ENCODE peak calls at places on chromosomes 16 and 17, in eight cellular contexts. Q is CD8-positive, alpha-beta memory T cell; Z is aorta; E is heart right ventricle; F is endodermal cell; K is breast epithelium; U is ovary; P is endothelial cell of umbilical vein. V is an unnamed sample.
A peak's percentile ranks its signal among the peaks of the same experiment; 100 is the strongest.

GRCh38 chr17:56820207-56820606 is 13.5 kb downstream of the C17orf67 start:
- DNase-seq in U (no peak), Z (no peak), F (no peak), Q (no peak), K (no peak), P (no peak), E (no peak), V (no peak)

GRCh38 chr16:27245276-27246231 is 23.0 kb downstream of the NSMCE1 start:
- DNase-seq in U (peak; percentile 67), Q (no peak), F (peak; percentile 22), E (no peak), Z (peak; percentile 81), P (no peak), K (no peak), V (no peak)

GRCh38 chr16:66580605-66581209 is 1.4 kb downstream of the CMTM2 start:
- DNase-seq in K (no peak), U (no peak), E (no peak), P (no peak), Q (no peak), Z (no peak), F (no peak), V (peak; percentile 24)

GRCh38 chr16:27341549-27341948 is 27.8 kb downstream of the IL4R start:
- DNase-seq in P (no peak), Q (no peak), Z (no peak), E (no peak), F (no peak), K (no peak), U (no peak), V (no peak)

GRCh38 chr17:73638556-73638955 is 5.7 kb downstream of the SDK2 start:
- DNase-seq in K (no peak), U (no peak), Z (no peak), Q (no peak), P (no peak), F (no peak), E (no peak), V (no peak)

GRCh38 chr17:45338023-45338781 is 21.4 kb upstream of the MAP3K14 start:
- DNase-seq in U (no peak), Q (no peak), Z (peak; percentile 69), F (no peak), E (peak; percentile 38), K (peak; percentile 45), P (peak; percentile 87), V (peak; percentile 17)

GRCh38 chr17:1275962-1276736 is 3.3 kb upstream of the TRARG1 start:
- DNase-seq in Q (peak; percentile 66), F (peak; percentile 96), U (peak; percentile 70), Z (peak; percentile 79), K (peak; percentile 61), P (peak; percentile 30), E (peak; percentile 76), V (no peak)

GRCh38 chr17:35460354-35460851 is 11.8 kb upstream of the SLFN13 start:
- DNase-seq in P (no peak), F (peak; percentile 97), Z (peak; percentile 49), U (peak; percentile 18), K (peak; percentile 61), E (peak; percentile 23), Q (peak; percentile 73), V (no peak)

GRCh38 chr17:64160378-64160777 is 30.4 kb upstream of the ERN1 start:
- DNase-seq in Z (no peak), F (peak; percentile 35), U (no peak), E (no peak), P (no peak), K (no peak), Q (no peak), V (no peak)

GRCh38 chr16:31767267-31767666 is 106.3 kb upstream of the ZNF267 start:
- DNase-seq in P (no peak), U (no peak), K (no peak), Q (no peak), F (no peak), E (no peak), Z (no peak), V (no peak)

GRCh38 chr16:31764103-31764502 is 109.5 kb upstream of the ZNF267 start:
- DNase-seq in K (no peak), Q (no peak), U (no peak), Z (no peak), F (no peak), E (no peak), P (no peak), V (no peak)
- H3K9me3 ChIP-seq in K (peaks cover 88% of the 10 kb centered on the region), Q (peaks cover 49% of the 10 kb centered on the region), U (peaks cover 12% of the 10 kb centered on the region), Z (peaks cover 36% of the 10 kb centered on the region), F (peaks cover 84% of the 10 kb centered on the region), E (peaks cover 33% of the 10 kb centered on the region), P (peaks cover 11% of the 10 kb centered on the region), V (peaks cover 42% of the 10 kb centered on the region)

GRCh38 chr17:42203354-42203753 is 9.1 kb upstream of the GHDC start:
- DNase-seq in U (no peak), E (no peak), Z (no peak), Q (no peak), P (no peak), K (no peak), F (no peak), V (no peak)
- H3K36me3 ChIP-seq in U (no peaks in the 10 kb centered on the region), E (no peaks in the 10 kb centered on the region), Z (peaks cover 2% of the 10 kb centered on the region), Q (peaks cover 41% of the 10 kb centered on the region), P (peaks cover 20% of the 10 kb centered on the region), K (no peaks in the 10 kb centered on the region), F (peaks cover 71% of the 10 kb centered on the region), V (peaks cover 58% of the 10 kb centered on the region)

GRCh38 chr16:84107921-84108320 is 8.8 kb downstream of the MBTPS1 start:
- DNase-seq in P (no peak), Z (no peak), K (no peak), Q (no peak), U (no peak), E (no peak), F (no peak), V (no peak)

GRCh38 chr16:84109598-84110325 is 7.0 kb downstream of the MBTPS1 start:
- DNase-seq in U (no peak), P (no peak), Q (no peak), F (no peak), K (no peak), Z (no peak), E (no peak), V (peak; percentile 35)

GRCh38 chr16:84111481-84111880 is 5.3 kb downstream of the MBTPS1 start:
- DNase-seq in Z (no peak), Q (no peak), U (no peak), P (no peak), F (no peak), E (no peak), K (no peak), V (no peak)

GRCh38 chr16:84105948-84106740 is 10.6 kb downstream of the MBTPS1 start:
- DNase-seq in K (no peak), Z (no peak), P (no peak), E (no peak), F (no peak), Q (no peak), U (no peak), V (no peak)

GRCh38 chr16:84110527-84110926 is 6.2 kb downstream of the MBTPS1 start:
- DNase-seq in E (no peak), K (no peak), U (no peak), Q (no peak), P (no peak), Z (no peak), F (no peak), V (no peak)
- H3K9me3 ChIP-seq in E (no peaks in the 10 kb centered on the region), K (no peaks in the 10 kb centered on the region), U (no peaks in the 10 kb centered on the region), Q (no peaks in the 10 kb centered on the region), P (no peaks in the 10 kb centered on the region), Z (no peaks in the 10 kb centered on the region), F (no peaks in the 10 kb centered on the region), V (no peaks in the 10 kb centered on the region)

GRCh38 chr17:49012893-49013255 is 15.7 kb downstream of the IGF2BP1 start:
- DNase-seq in P (no peak), Z (no peak), Q (no peak), E (no peak), U (no peak), K (no peak), F (no peak), V (no peak)

GRCh38 chr17:49015924-49016774 is 19.0 kb downstream of the IGF2BP1 start:
- DNase-seq in Z (no peak), F (peak; percentile 43), Q (no peak), E (no peak), P (peak; percentile 47), U (no peak), K (no peak), V (no peak)

GRCh38 chr17:49016775-49017463 is 19.7 kb downstream of the IGF2BP1 start:
- DNase-seq in U (no peak), Z (peak; percentile 71), K (no peak), Q (no peak), F (peak; percentile 59), P (peak; percentile 94), E (no peak), V (no peak)

GRCh38 chr17:49015179-49015923 is 18.2 kb downstream of the IGF2BP1 start:
- DNase-seq in K (no peak), E (no peak), F (peak; percentile 43), U (no peak), Z (no peak), P (no peak), Q (no peak), V (no peak)

DNA sequence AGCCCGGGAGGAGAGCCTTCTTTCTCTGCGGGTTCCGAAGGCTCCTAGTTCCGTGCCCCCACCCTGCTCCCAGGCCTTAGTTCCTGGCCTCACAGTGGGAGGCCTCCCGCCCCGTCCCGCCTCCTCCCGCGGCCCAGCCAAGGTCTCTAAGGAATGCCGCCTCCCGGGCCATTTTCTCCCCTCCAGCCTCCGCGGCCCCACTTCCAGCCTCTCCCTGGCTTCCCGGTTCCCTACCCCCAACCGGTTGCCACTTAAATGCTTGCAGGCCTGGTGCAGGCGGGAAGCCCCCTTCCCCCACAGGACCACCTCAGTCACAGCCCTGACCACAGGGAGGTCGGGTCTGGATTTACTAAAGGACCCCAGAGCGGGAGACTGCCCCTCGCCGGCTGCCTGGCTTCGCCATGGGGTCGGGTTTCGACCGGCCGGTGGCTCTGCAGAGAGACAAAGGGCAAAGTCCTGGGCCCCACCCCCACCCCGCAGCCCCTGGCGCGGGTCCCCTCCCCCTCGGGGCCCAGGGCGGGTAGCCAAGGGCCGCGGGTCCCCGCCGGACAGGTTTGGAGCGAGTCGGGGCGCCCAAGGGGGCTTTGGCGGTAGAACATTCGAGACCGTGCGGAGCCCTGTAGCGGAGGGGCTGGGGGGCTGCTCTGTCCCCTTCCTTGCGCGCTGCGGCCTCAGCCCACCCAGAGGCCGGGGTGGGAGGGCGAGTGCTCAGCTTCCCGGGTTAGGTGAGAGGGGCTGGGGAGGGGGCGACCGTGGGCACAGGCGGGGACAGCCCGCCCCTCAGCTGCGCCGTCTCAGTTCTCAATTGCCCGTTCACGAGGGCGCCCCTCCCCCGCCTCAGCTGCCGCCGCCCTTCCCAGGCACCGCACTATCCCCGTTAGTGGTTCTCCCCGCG is 16.4 kb downstream of the IGF2BP1 start:
- DNase-seq in U (no peak), K (no peak), Q (no peak), P (no peak), F (peak; percentile 97), E (no peak), Z (no peak), V (no peak)
- H3K36me3 ChIP-seq in U (no peaks in the 10 kb centered on the region), K (no peaks in the 10 kb centered on the region), Q (no peaks in the 10 kb centered on the region), P (no peaks in the 10 kb centered on the region), F (peaks cover 51% of the 10 kb centered on the region), E (no peaks in the 10 kb centered on the region), Z (no peaks in the 10 kb centered on the region), V (no peaks in the 10 kb centered on the region)

DNA sequence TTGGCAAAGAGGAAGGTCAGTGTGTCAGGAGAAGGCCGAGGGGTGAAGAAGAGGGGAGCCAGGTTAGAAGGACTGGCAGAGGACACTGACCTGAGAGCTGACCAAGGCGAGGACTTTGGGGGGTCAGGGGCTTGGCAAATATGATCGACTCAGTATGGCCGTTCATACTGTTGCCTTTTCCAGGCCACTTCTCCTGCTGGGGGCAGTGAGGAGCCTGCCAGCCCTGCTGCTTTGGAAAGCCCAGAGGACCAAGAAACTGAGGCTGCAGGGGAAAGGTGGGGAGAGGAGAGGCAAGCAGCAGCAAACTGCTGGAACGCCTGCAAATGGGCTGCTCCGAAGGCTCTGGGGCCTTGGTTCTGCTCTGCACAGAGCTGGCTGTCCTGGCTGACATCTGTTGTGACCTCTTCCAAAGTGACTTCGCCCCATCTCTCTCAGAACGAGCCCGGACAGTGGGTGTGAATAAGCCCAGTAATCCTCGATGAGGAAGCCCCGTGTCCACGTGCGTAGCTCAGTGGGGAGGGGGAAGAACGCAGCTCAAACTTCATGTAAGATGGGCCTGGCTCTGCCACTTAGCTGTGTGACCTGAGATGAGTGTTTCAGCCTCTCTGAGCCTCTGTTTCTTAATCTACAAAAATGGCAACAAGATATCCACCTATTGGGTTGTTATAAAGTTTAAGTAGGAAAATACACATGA is 111.3 kb downstream of the SALL1 start:
- DNase-seq in P (no peak), K (no peak), F (peak; percentile 60), Q (no peak), E (no peak), Z (no peak), U (no peak), V (no peak)
- H3K9me3 ChIP-seq in P (no peaks in the 10 kb centered on the region), K (no peaks in the 10 kb centered on the region), F (no peaks in the 10 kb centered on the region), Q (no peaks in the 10 kb centered on the region), E (no peaks in the 10 kb centered on the region), Z (no peaks in the 10 kb centered on the region), U (no peaks in the 10 kb centered on the region), V (no peaks in the 10 kb centered on the region)